ENCODE peak calls at places on chromosome 18, in five cellular contexts. D, K, F, I and S are unnamed samples.
A peak's percentile ranks its signal among the peaks of the same experiment; 100 is the strongest.

GRCh38 chr18:63949068-63949737 is at the start of gene HMSD:
- DNase-seq in D (peak; percentile 53), K (peak; percentile 73), F (peak; percentile 25), I (peak; percentile 68), S (no peak)

GRCh38 chr18:54878057-54878661 is 49.9 kb downstream of the RAB27B start:
- DNase-seq in D (no peak), K (no peak), F (no peak), I (no peak), S (no peak)

GRCh38 chr18:38940863-38941531 is 1375.4 kb upstream of the CELF4 start:
- DNase-seq in D (peak; percentile 89), K (no peak), F (peak; percentile 69), I (peak; percentile 8), S (peak; percentile 40)

GRCh38 chr18:28003451-28003850 is 173.5 kb downstream of the CDH2 start:
- DNase-seq in D (no peak), K (no peak), F (no peak), I (no peak), S (no peak)

GRCh38 chr18:11497585-11497984 is 111.8 kb upstream of the SLC35G4 start:
- DNase-seq in D (no peak), K (no peak), F (no peak), I (no peak), S (no peak)

GRCh38 chr18:31774477-31774785 is 13.8 kb upstream of the SLC25A52 start:
- DNase-seq in D (no peak), K (no peak), F (no peak), I (no peak), S (no peak)

GRCh38 chr18:32431753-32432152 is 38.9 kb downstream of the GAREM1 start:
- DNase-seq in D (no peak), K (no peak), F (no peak), I (no peak), S (no peak)

GRCh38 chr18:65754121-65754520 is 3.3 kb downstream of the CDH7 start:
- DNase-seq in D (no peak), K (no peak), F (no peak), I (peak; percentile 46), S (peak; percentile 64)

GRCh38 chr18:11391636-11392035 is 217.8 kb upstream of the SLC35G4 start:
- DNase-seq in D (peak; percentile 2), K (no peak), F (no peak), I (no peak), S (no peak)

GRCh38 chr18:7872569-7872968 is 305.5 kb downstream of the PTPRM start:
- DNase-seq in D (peak; percentile 60), K (no peak), F (no peak), I (no peak), S (peak; percentile 78)

GRCh38 chr18:76875390-76876330 is 53.3 kb downstream of the ZNF236 start:
- DNase-seq in D (peak; percentile 51), K (peak; percentile 68), F (no peak), I (peak; percentile 87), S (peak; percentile 72)

GRCh38 chr18:23259701-23260661 is 124.7 kb downstream of the CABLES1 start:
- DNase-seq in D (peak; percentile 51), K (peak; percentile 81), F (no peak), I (peak; percentile 44), S (peak; percentile 77)

GRCh38 chr18:8264861-8265411 is 344.3 kb upstream of the RAB12 start:
- DNase-seq in D (no peak), K (no peak), F (no peak), I (peak; percentile 50), S (peak; percentile 95)

GRCh38 chr18:10032331-10032979 is 118.6 kb downstream of the VAPA start:
- DNase-seq in D (no peak), K (peak; percentile 32), F (no peak), I (no peak), S (no peak)

GRCh38 chr18:463442-464310 is 36.8 kb downstream of the COLEC12 start:
- DNase-seq in D (no peak), K (no peak), F (no peak), I (no peak), S (no peak)

GRCh38 chr18:30775629-30776028 is 266.9 kb downstream of the DSC3 start:
- DNase-seq in D (no peak), K (no peak), F (no peak), I (no peak), S (no peak)

GRCh38 chr18:74496508-74497307 is 545 bp downstream of the CNDP2 start:
- DNase-seq in D (peak; percentile 61), K (peak; percentile 69), F (peak; percentile 11), I (peak; percentile 20), S (peak; percentile 40)

GRCh38 chr18:39561136-39561535 is 1995.5 kb upstream of the CELF4 start:
- DNase-seq in D (no peak), K (no peak), F (no peak), I (no peak), S (no peak)

GRCh38 chr18:48948112-48949050 is 2.4 kb downstream of the SMAD7 start:
- DNase-seq in D (no peak), K (peak; percentile 58), F (no peak), I (peak; percentile 8), S (no peak)

GRCh38 chr18:10239138-10239537 is 215.3 kb upstream of the APCDD1 start:
- DNase-seq in D (no peak), K (no peak), F (no peak), I (no peak), S (no peak)

GRCh38 chr18:63074987-63075404 is 244.6 kb downstream of the BCL2 start:
- DNase-seq in D (peak; percentile 47), K (peak; percentile 85), F (peak; percentile 55), I (no peak), S (peak; percentile 31)

GRCh38 chr18:2905802-2906521 is 59.2 kb downstream of the EMILIN2 start:
- DNase-seq in D (peak; percentile 24), K (peak; percentile 64), F (peak; percentile 31), I (peak; percentile 75), S (peak; percentile 42)

GRCh38 chr18:71899707-71900483 is 644.2 kb downstream of the CBLN2 start:
- DNase-seq in D (no peak), K (no peak), F (no peak), I (no peak), S (no peak)

GRCh38 chr18:27964811-27965210 is 212.1 kb downstream of the CDH2 start:
- DNase-seq in D (peak; percentile 20), K (no peak), F (no peak), I (no peak), S (no peak)

GRCh38 chr18:44392933-44393332 is 287.8 kb upstream of the SETBP1 start:
- DNase-seq in D (no peak), K (no peak), F (no peak), I (no peak), S (no peak)

GRCh38 chr18:35635171-35635570 is 53.6 kb downstream of the GALNT1 start:
- DNase-seq in D (no peak), K (no peak), F (no peak), I (no peak), S (no peak)

GRCh38 chr18:45753251-45753650 is 29.3 kb downstream of the SLC14A1 start:
- DNase-seq in D (no peak), K (no peak), F (no peak), I (no peak), S (no peak)

GRCh38 chr18:56083097-56083865 is 495.3 kb upstream of the TCF4 start:
- DNase-seq in D (no peak), K (no peak), F (no peak), I (no peak), S (no peak)

GRCh38 chr18:77052297-77052645 is 80.3 kb downstream of the MBP start:
- DNase-seq in D (no peak), K (no peak), F (no peak), I (no peak), S (no peak)

GRCh38 chr18:13563390-13563805 is 163.0 kb downstream of the FAM210A start:
- DNase-seq in D (no peak), K (no peak), F (no peak), I (no peak), S (peak; percentile 92)

GRCh38 chr18:51614033-51614432 is 416.6 kb upstream of the MEX3C start:
- DNase-seq in D (no peak), K (no peak), F (no peak), I (no peak), S (no peak)

GRCh38 chr18:56235061-56235772 is 403.2 kb downstream of the TXNL1 start:
- DNase-seq in D (no peak), K (no peak), F (no peak), I (no peak), S (no peak)

GRCh38 chr18:62279561-62279960 is 45.5 kb upstream of the TNFRSF11A start:
- DNase-seq in D (no peak), K (no peak), F (no peak), I (peak; percentile 86), S (no peak)

GRCh38 chr18:54859667-54860421 is 31.6 kb downstream of the RAB27B start:
- DNase-seq in D (no peak), K (no peak), F (no peak), I (no peak), S (no peak)

GRCh38 chr18:44949967-44950366 is 269.3 kb downstream of the SETBP1 start:
- DNase-seq in D (no peak), K (no peak), F (no peak), I (no peak), S (no peak)